ENCODE peak calls at places on chromosomes 7 and 10, in nine cellular contexts. P is Peyer's patch; O is effector memory CD4-positive, alpha-beta T cell; S is ascending aorta; B is left ventricle myocardium inferior; W is CD4-positive, CD25-positive, alpha-beta regulatory T cell; X is heart right ventricle; G is BE2C; M is aorta. F is an unnamed sample.

GRCh38 chr10:24790073-24790472 is 66.4 kb upstream of the ARHGAP21 start:
- DNase-seq in P (no peak), O (no peak), S (no peak), B (no peak), W (no peak), X (no peak), G (no peak), M (no peak), F (no peak)

GRCh38 chr10:49237985-49238384 is 49.8 kb upstream of the TMEM273 start:
- DNase-seq in P (no peak), O (no peak), S (no peak), B (no peak), W (no peak), X (no peak), G (no peak), M (no peak), F (no peak)

GRCh38 chr7:2934211-2934731 is 90.2 kb upstream of the GNA12 start:
- DNase-seq in P (peak; percentile 40), O (no peak), S (no peak), B (no peak), W (no peak), X (no peak), G (no peak), M (peak; percentile 40), F (peak; percentile 43)

GRCh38 chr10:70559861-70560260 is 42.7 kb downstream of the PRF1 start:
- DNase-seq in P (no peak), O (no peak), S (no peak), B (no peak), W (no peak), X (no peak), G (no peak), M (peak; percentile 40), F (peak; percentile 38)

GRCh38 chr10:30671011-30671616 is 41.6 kb upstream of the LYZL2 start:
- DNase-seq in P (peak; percentile 67), O (no peak), S (no peak), B (no peak), W (peak; percentile 45), X (peak; percentile 48), G (peak; percentile 30), M (no peak), F (no peak)

GRCh38 chr10:6667679-6668270 is 87.7 kb upstream of the PRKCQ start:
- DNase-seq in P (no peak), O (no peak), S (no peak), B (no peak), W (peak; percentile 31), X (peak; percentile 13), G (peak; percentile 23), M (no peak), F (no peak)

GRCh38 chr10:101043356-101043707 is 12.3 kb downstream of the SFXN3 start:
- DNase-seq in P (no peak), O (no peak), S (no peak), B (no peak), W (no peak), X (no peak), G (no peak), M (no peak), F (no peak)

GRCh38 chr7:119167431-119167830 is 942.9 kb downstream of the ANKRD7 start:
- DNase-seq in P (no peak), O (no peak), S (no peak), B (no peak), W (no peak), X (no peak), G (no peak), M (no peak), F (no peak)

GRCh38 chr7:138828302-138828701 is 30.3 kb upstream of the ATP6V0A4 start:
- DNase-seq in P (no peak), O (no peak), S (no peak), B (no peak), W (no peak), X (no peak), G (no peak), M (no peak), F (no peak)

GRCh38 chr10:72979709-72980108 is 25.1 kb upstream of the PLA2G12B start:
- DNase-seq in P (no peak), O (no peak), S (no peak), B (no peak), W (no peak), X (no peak), G (no peak), M (no peak), F (no peak)
- H3K4me1 ChIP-seq in P (no peaks in the 10 kb centered on the region), O (no peaks in the 10 kb centered on the region), S (no peaks in the 10 kb centered on the region), B (no peaks in the 10 kb centered on the region), W (no peaks in the 10 kb centered on the region), X (no peaks in the 10 kb centered on the region), G (no peaks in the 10 kb centered on the region), M (no peaks in the 10 kb centered on the region), F (no peaks in the 10 kb centered on the region)

DNA sequence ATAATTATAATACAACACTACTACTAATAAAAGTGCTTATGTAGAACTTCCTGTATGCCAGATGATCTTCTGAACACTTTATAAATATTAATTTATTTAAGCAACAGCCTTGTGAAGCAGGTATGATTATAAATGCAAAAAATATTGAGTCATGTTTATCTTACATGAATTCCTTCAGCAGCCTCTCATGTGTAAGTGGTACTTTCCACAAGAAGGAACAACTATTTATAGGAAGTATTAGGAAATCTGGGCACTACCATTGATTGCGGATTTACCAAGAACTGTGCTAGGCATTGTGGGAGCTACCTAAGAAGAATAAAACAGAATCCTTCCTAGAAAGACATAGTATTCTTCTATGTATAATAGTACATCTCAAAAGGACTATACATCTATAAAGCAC is 10.7 kb upstream of the STEAP4 start:
- DNase-seq in P (no peak), O (no peak), S (no peak), B (no peak), W (no peak), X (no peak), G (no peak), M (no peak), F (no peak)
- H3K4me1 ChIP-seq in P (no peaks in the 10 kb centered on the region), O (no peaks in the 10 kb centered on the region), S (no peaks in the 10 kb centered on the region), B (peaks cover 37% of the 10 kb centered on the region), W (no peaks in the 10 kb centered on the region), X (peaks cover 26% of the 10 kb centered on the region), G (no peaks in the 10 kb centered on the region), M (no peaks in the 10 kb centered on the region), F (no peaks in the 10 kb centered on the region)

DNA sequence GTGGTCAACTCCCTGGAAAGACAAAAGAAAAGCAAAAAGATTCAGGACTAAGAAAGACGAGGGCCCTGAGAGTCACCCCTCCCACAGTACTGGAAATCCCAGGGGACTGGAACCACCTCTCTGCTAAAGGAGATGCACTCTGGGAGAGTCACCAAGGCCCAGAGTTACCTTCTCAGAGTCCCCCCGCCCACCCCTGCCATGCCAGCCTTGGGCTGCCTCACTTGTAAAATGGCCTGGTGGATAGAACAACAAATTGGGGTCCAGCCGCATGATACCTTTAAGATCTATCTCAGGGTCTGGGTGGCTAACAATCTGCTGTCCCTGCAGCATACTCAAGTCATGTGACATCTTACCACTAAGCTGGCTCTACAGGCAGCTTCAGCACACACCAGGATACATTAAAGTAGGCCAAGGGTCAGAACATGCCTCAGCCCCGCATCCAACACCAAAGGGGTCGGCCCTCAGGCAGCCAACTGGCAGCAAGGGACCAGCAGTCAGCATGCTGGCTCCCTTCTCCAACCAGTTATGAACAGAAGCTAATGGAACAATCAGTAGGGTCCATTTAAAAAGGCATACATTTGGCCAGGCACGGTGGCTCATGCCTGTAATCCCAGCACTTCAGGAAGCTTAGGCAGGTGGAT is 37.2 kb downstream of the FAM53B start:
- DNase-seq in P (no peak), O (no peak), S (no peak), B (no peak), W (no peak), X (no peak), G (no peak), M (peak; percentile 33), F (no peak)
- H3K4me1 ChIP-seq in P (peaks cover 10% of the 10 kb centered on the region), O (peaks cover 92% of the 10 kb centered on the region), S (peaks cover 35% of the 10 kb centered on the region), B (peaks cover 100% of the 10 kb centered on the region), W (peaks cover 99% of the 10 kb centered on the region), X (peaks cover 100% of the 10 kb centered on the region), G (peaks cover 14% of the 10 kb centered on the region), M (no peaks in the 10 kb centered on the region), F (peaks cover 30% of the 10 kb centered on the region)

GRCh38 chr7:1533255-1533568 is 2.7 kb downstream of the MAFK start:
- DNase-seq in P (no peak), O (no peak), S (no peak), B (no peak), W (no peak), X (no peak), G (no peak), M (no peak), F (no peak)
- H3K4me1 ChIP-seq in P (peaks cover 4% of the 10 kb centered on the region), O (peaks cover 28% of the 10 kb centered on the region), S (peaks cover 40% of the 10 kb centered on the region), B (peaks cover 78% of the 10 kb centered on the region), W (peaks cover 38% of the 10 kb centered on the region), X (peaks cover 70% of the 10 kb centered on the region), G (peaks cover 18% of the 10 kb centered on the region), M (no peaks in the 10 kb centered on the region), F (peaks cover 56% of the 10 kb centered on the region)

DNA sequence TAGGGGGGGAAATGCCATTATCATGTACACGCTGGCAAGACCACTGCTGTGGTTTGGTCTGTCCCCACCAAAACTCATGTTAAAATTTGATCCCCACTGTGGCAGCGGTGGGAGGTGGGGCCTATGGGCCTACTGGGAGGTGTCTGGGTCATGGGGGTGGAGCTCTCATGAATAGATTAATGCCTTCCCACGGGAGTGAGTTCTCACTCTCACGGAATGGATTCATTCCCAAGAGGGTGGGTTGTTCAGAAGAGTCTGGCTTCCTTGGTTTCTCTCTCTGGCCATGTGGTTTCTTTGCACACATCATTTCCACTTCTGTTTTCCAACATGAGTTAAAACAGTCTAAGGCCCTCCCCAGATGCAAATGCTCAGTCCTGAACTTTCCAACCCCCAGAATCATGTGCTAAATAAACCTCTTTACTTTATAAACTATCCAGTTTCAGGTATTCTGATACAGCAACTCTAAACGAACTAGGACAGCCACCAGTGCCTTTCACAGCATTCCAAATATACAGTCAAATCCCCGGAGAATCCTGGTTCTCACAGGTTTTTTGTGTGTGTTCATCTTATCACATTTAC is 44.3 kb downstream of the SMURF1 start:
- DNase-seq in P (no peak), O (no peak), S (no peak), B (no peak), W (no peak), X (no peak), G (no peak), M (no peak), F (no peak)
- H3K4me1 ChIP-seq in P (no peaks in the 10 kb centered on the region), O (no peaks in the 10 kb centered on the region), S (peaks cover 47% of the 10 kb centered on the region), B (peaks cover 50% of the 10 kb centered on the region), W (peaks cover 5% of the 10 kb centered on the region), X (peaks cover 33% of the 10 kb centered on the region), G (no peaks in the 10 kb centered on the region), M (peaks cover 10% of the 10 kb centered on the region), F (no peaks in the 10 kb centered on the region)